ENCODE peak calls at places on chromosomes 12 and 14, in seven cellular contexts. U, O, P, T, Z, B and M are unnamed samples.
A peak's percentile ranks its signal among the peaks of the same experiment; 100 is the strongest.

GRCh38 chr14:64158608-64159007 is 135.6 kb downstream of the ESR2 start:
- DNase-seq in U (no peak), O (no peak), P (no peak), T (no peak), Z (no peak), B (no peak), M (no peak)

GRCh38 chr12:33663000-33663654 is 223.5 kb upstream of the SYT10 start:
- DNase-seq in U (no peak), O (no peak), P (no peak), T (no peak), Z (no peak), B (no peak), M (no peak)

GRCh38 chr14:21026251-21026987 is 1.6 kb upstream of the NDRG2 start:
- DNase-seq in U (no peak), O (no peak), P (no peak), T (no peak), Z (peak; percentile 39), B (no peak), M (no peak)

GRCh38 chr14:88590173-88590572 is 27.3 kb downstream of the ZC3H14 start:
- DNase-seq in U (no peak), O (no peak), P (peak; percentile 46), T (no peak), Z (no peak), B (no peak), M (no peak)

GRCh38 chr12:98594050-98594853 is 766 bp downstream of the SLC25A3 start:
- DNase-seq in U (peak; percentile 36), O (peak; percentile 64), P (no peak), T (no peak), Z (peak; percentile 74), B (no peak), M (no peak)

GRCh38 chr12:112930350-112930749 is 7.9 kb upstream of the OAS3 start:
- DNase-seq in U (no peak), O (no peak), P (no peak), T (no peak), Z (no peak), B (no peak), M (no peak)

GRCh38 chr14:105026789-105027563 is 6.1 kb upstream of the CDCA4 start:
- DNase-seq in U (no peak), O (no peak), P (peak; percentile 60), T (peak; percentile 61), Z (no peak), B (no peak), M (no peak)

GRCh38 chr14:99716850-99717681 is 33.0 kb downstream of the CYP46A1 start:
- DNase-seq in U (no peak), O (peak; percentile 21), P (no peak), T (no peak), Z (no peak), B (no peak), M (no peak)

GRCh38 chr12:119239040-119239439 is 60.3 kb downstream of the HSPB8 start:
- DNase-seq in U (no peak), O (no peak), P (no peak), T (no peak), Z (no peak), B (no peak), M (no peak)

GRCh38 chr12:131985145-131985875 is 35.6 kb downstream of the EP400 start:
- DNase-seq in U (no peak), O (peak; percentile 86), P (no peak), T (no peak), Z (no peak), B (no peak), M (no peak)

GRCh38 chr12:32025906-32026305 is 66.7 kb downstream of the RESF1 start:
- DNase-seq in U (no peak), O (no peak), P (no peak), T (no peak), Z (no peak), B (no peak), M (no peak)

GRCh38 chr12:25590021-25590721 is 37.1 kb upstream of the LMNTD1 start:
- DNase-seq in U (no peak), O (no peak), P (no peak), T (peak; percentile 16), Z (no peak), B (no peak), M (no peak)

GRCh38 chr12:94616217-94616729 is 34.1 kb downstream of the TMCC3 start:
- DNase-seq in U (no peak), O (no peak), P (no peak), T (no peak), Z (no peak), B (peak; percentile 49), M (no peak)

GRCh38 chr14:42222924-42223471 is 616.3 kb downstream of the LRFN5 start:
- DNase-seq in U (no peak), O (no peak), P (peak; percentile 83), T (peak; percentile 76), Z (peak; percentile 24), B (no peak), M (no peak)

GRCh38 chr12:106211973-106212372 is 35.8 kb downstream of the CKAP4 start:
- DNase-seq in U (no peak), O (no peak), P (no peak), T (no peak), Z (no peak), B (no peak), M (no peak)

GRCh38 chr12:129049917-129050316 is 196.6 kb downstream of the GLT1D1 start:
- DNase-seq in U (no peak), O (no peak), P (no peak), T (no peak), Z (no peak), B (peak; percentile 73), M (no peak)

GRCh38 chr12:23204933-23205778 is 580.2 kb downstream of the ETNK1 start:
- DNase-seq in U (peak; percentile 43), O (no peak), P (peak; percentile 67), T (peak; percentile 24), Z (no peak), B (no peak), M (peak; percentile 11)

GRCh38 chr14:68669644-68670343 is 123.1 kb downstream of the ZFP36L1 start:
- DNase-seq in U (no peak), O (no peak), P (no peak), T (no peak), Z (peak; percentile 61), B (no peak), M (no peak)

GRCh38 chr12:110577717-110578521 is 5.2 kb downstream of the PPTC7 start:
- DNase-seq in U (no peak), O (no peak), P (peak; percentile 88), T (peak; percentile 92), Z (no peak), B (no peak), M (no peak)

GRCh38 chr12:11862794-11863193 is 207.9 kb upstream of the BCL2L14 start:
- DNase-seq in U (no peak), O (no peak), P (peak; percentile 71), T (peak; percentile 63), Z (no peak), B (no peak), M (no peak)

GRCh38 chr12:19491863-19492262 is 52.6 kb downstream of the AEBP2 start:
- DNase-seq in U (no peak), O (no peak), P (no peak), T (no peak), Z (no peak), B (no peak), M (no peak)

DNA sequence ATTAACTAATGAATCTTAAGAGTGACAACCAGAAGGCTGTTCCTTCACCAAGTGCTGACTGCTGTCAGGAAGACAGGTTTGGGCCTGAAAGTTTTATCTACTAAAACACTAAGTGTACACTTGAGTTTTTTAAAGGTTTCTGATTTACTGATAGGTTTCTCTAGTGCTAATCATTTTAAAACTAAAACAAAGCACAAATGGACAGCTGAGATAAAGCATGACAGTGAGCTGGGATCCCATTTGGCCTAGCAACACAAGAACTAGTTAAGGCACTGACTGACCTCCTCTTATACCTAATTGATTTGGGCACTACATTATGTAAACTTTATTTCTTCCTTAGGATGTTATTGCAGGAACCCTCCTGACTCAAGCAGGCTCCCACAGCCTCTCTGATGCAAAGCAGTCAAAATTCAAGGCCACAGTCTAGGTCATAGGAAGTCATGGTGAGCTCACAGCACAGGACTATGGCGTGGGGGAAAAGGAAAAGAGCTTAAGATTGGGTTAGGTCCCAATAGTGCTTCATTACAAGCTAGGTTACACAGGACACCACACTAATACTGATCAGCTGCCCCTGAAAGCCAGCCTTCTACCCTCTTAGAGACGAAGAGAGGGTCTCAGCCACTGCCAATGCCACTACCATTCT is 3.5 kb downstream of the STXBP6 start:
- DNase-seq in U (no peak), O (no peak), P (peak; percentile 26), T (no peak), Z (no peak), B (no peak), M (no peak)
- TF ChIP-seq CTCF in U (no peak), O (no peak), P (no peak), T (no peak), Z (no peak), B (no peak), M (no peak)

DNA sequence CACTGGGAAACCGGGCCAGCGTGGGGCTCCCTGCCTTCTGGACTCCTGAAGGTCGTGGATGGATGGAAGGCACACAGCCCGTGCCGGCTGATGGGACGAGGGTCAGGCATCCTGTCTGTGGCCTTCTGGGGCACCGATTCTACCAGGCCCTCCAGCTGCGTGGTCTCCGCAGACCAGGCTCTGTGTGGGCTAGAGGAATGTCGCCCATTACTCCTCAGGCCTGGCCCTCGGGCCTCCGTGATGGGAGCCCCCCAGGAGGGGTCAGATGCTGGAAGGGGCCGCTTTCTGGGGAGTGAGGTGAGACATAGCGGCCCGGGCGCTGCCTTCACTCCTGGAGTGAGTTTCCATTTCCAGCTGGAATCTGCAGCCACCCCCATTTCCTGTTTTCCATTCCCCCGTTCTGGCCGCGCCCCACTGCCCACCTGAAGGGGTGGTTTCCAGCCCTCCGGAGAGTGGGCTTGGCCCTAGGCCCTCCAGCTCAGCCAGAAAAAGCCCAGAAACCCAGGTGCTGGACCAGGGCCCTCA is 26.9 kb downstream of the HIP1R start:
- DNase-seq in U (peak; percentile 27), O (peak; percentile 45), P (no peak), T (no peak), Z (peak; percentile 31), B (no peak), M (no peak)
- H3K4me1 ChIP-seq in U (no peaks in the 10 kb centered on the region), O (peaks cover 35% of the 10 kb centered on the region), P (no peaks in the 10 kb centered on the region), T (peaks cover 11% of the 10 kb centered on the region), Z (peaks cover 39% of the 10 kb centered on the region), B (no peaks in the 10 kb centered on the region), M (no peaks in the 10 kb centered on the region)

DNA sequence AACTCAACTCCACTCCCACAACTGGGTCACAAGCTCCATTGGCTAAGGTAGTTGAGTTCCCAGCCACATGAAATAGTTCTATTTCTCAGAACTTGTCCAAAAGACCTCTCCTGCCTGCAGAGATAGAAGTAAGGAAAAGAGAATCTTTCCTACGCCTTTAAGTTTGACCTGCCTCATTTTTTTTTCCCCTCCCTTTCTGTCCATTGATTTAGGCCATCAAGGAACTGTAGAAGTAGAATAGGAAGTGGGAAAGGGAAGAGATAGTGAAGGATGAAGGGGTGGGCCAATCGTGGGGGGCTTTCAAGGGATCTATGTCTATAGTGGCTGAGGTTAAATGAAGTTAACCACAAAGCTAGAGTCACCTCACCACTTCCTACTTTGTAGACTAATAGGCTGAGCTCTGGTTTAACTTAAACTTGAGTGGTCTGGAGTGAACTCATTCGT is 13.8 kb upstream of the NUDT4 start:
- DNase-seq in U (no peak), O (no peak), P (no peak), T (no peak), Z (no peak), B (no peak), M (no peak)
- TF ChIP-seq CTCF in U (no peak), O (no peak), P (no peak), T (no peak), Z (no peak), B (no peak), M (no peak)

DNA sequence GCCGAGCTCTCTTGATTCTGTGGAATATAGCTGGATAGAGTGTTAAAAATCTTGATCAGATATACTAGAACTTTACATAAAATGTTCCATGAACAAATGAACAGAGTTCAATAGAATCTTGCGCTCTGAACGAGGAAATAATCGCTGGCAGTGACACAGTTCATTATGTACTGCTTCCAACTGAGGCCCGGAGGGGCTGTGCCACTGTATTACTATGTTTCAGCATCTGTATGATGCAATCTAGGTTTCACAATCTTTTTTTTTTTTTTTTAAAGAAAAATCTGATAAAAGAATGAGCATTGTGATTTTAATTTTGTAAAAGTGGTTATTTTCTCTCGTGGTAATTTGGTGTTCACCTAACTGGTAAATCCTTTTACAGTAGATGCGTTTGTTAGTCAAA is 77.2 kb downstream of the FERMT2 start:
- DNase-seq in U (no peak), O (no peak), P (peak; percentile 56), T (no peak), Z (no peak), B (no peak), M (no peak)
- H3K4me1 ChIP-seq in U (peaks cover 34% of the 10 kb centered on the region), O (no peaks in the 10 kb centered on the region), P (peaks cover 11% of the 10 kb centered on the region), T (peaks cover 20% of the 10 kb centered on the region), Z (peaks cover 16% of the 10 kb centered on the region), B (peaks cover 6% of the 10 kb centered on the region), M (peaks cover 3% of the 10 kb centered on the region)